ENCODE peak calls at places on chromosomes 7 and 10, in eight cellular contexts. I is SJSA1, G is adrenal gland, R is K562, Z is endodermal cell, S is tibial nerve, U is psoas muscle, D is MM.1S. Y is an unnamed sample. For H3K4me1, the result is how much of the 10 kb centered on the place peaks cover.

GRCh38 chr10:79384773-79385391 is 37.6 kb downstream of the PPIF start:
- DNase-seq in I (no peak), G (no peak), R (no peak), Z (no peak), S (no peak), U (no peak), D (no peak), Y (no peak)

GRCh38 chr10:30467939-30468338 is 34.0 kb downstream of the MAP3K8 start:
- DNase-seq in I (no peak), G (no peak), R (no peak), Z (no peak), S (no peak), U (no peak), D (peak), Y (no peak)

GRCh38 chr10:127908958-127909267 is 2.0 kb downstream of the PTPRE start:
- DNase-seq in I (no peak), G (no peak), R (no peak), Z (no peak), S (no peak), U (no peak), D (no peak), Y (no peak)

GRCh38 chr7:43337191-43337590 is 224.7 kb downstream of the HECW1 start:
- DNase-seq in I (no peak), G (no peak), R (no peak), Z (no peak), S (no peak), U (no peak), D (no peak), Y (no peak)

GRCh38 chr10:42988517-42989395 is 88.1 kb upstream of the RET start:
- DNase-seq in I (peak), G (no peak), R (peak), Z (no peak), S (no peak), U (no peak), D (no peak), Y (peak)

GRCh38 chr10:91901784-91902677 is 7.3 kb downstream of the FGFBP3 start:
- DNase-seq in I (peak), G (peak), R (peak), Z (no peak), S (no peak), U (no peak), D (no peak), Y (no peak)

GRCh38 chr10:128628252-128628651 is 502.0 kb upstream of the MKI67 start:
- DNase-seq in I (no peak), G (no peak), R (no peak), Z (no peak), S (no peak), U (no peak), D (no peak), Y (no peak)

GRCh38 chr10:15442056-15442455 is 71.0 kb upstream of the FAM171A1 start:
- DNase-seq in I (no peak), G (no peak), R (peak), Z (no peak), S (no peak), U (no peak), D (no peak), Y (no peak)

GRCh38 chr10:44384601-44385422 is at the start of gene CXCL12:
- DNase-seq in I (no peak), G (no peak), R (no peak), Z (peak), S (peak), U (peak), D (no peak), Y (peak)

GRCh38 chr7:150383710-150384397 is 4.7 kb downstream of the ZNF775 start:
- DNase-seq in I (no peak), G (no peak), R (peak), Z (peak), S (peak), U (no peak), D (peak), Y (peak)

GRCh38 chr7:140304071-140304799 is 94.1 kb downstream of the SLC37A3 start:
- DNase-seq in I (no peak), G (no peak), R (peak), Z (no peak), S (no peak), U (no peak), D (peak), Y (no peak)

GRCh38 chr10:130358981-130359650 is 222.9 kb downstream of the GLRX3 start:
- DNase-seq in I (no peak), G (no peak), R (no peak), Z (no peak), S (no peak), U (no peak), D (peak), Y (no peak)

GRCh38 chr10:110336111-110336721 is 31.5 kb upstream of the SMNDC1 start:
- DNase-seq in I (peak), G (peak), R (no peak), Z (peak), S (no peak), U (peak), D (no peak), Y (no peak)

GRCh38 chr10:100912013-100912608 is 652 bp upstream of the SLF2 start:
- DNase-seq in I (no peak), G (peak), R (peak), Z (no peak), S (no peak), U (no peak), D (no peak), Y (no peak)

GRCh38 chr10:75191821-75192568 is 18.6 kb upstream of the VDAC2 start:
- DNase-seq in I (peak), G (peak), R (peak), Z (no peak), S (no peak), U (peak), D (no peak), Y (peak)

GRCh38 chr7:90629306-90629918 is 33.3 kb downstream of the CDK14 start:
- DNase-seq in I (no peak), G (peak), R (peak), Z (no peak), S (no peak), U (no peak), D (peak), Y (no peak)

GRCh38 chr7:77798394-77799077 is at the start of the genes PHTF2 and TMEM60:
- DNase-seq in I (peak), G (peak), R (peak), Z (peak), S (peak), U (peak), D (peak), Y (peak)

GRCh38 chr7:77800730-77801129 is 2.2 kb downstream of the PHTF2 start:
- DNase-seq in I (no peak), G (no peak), R (no peak), Z (no peak), S (no peak), U (no peak), D (no peak), Y (no peak)

GRCh38 chr7:77797734-77798393 is 370 bp downstream of the TMEM60 start:
- DNase-seq in I (no peak), G (peak), R (peak), Z (peak), S (no peak), U (no peak), D (peak), Y (peak)

GRCh38 chr7:77800158-77800557 is 1.6 kb downstream of the PHTF2 start:
- DNase-seq in I (no peak), G (no peak), R (peak), Z (no peak), S (no peak), U (no peak), D (no peak), Y (no peak)

GRCh38 chr7:77799078-77799964 is 748 bp downstream of the PHTF2 start:
- DNase-seq in I (peak), G (peak), R (peak), Z (peak), S (no peak), U (peak), D (peak), Y (peak)
- H3K27ac ChIP-seq in I (peak), G (peak), R (peak), Z (peak), S (peak), U (peak), D (peak), Y (peak)

DNA sequence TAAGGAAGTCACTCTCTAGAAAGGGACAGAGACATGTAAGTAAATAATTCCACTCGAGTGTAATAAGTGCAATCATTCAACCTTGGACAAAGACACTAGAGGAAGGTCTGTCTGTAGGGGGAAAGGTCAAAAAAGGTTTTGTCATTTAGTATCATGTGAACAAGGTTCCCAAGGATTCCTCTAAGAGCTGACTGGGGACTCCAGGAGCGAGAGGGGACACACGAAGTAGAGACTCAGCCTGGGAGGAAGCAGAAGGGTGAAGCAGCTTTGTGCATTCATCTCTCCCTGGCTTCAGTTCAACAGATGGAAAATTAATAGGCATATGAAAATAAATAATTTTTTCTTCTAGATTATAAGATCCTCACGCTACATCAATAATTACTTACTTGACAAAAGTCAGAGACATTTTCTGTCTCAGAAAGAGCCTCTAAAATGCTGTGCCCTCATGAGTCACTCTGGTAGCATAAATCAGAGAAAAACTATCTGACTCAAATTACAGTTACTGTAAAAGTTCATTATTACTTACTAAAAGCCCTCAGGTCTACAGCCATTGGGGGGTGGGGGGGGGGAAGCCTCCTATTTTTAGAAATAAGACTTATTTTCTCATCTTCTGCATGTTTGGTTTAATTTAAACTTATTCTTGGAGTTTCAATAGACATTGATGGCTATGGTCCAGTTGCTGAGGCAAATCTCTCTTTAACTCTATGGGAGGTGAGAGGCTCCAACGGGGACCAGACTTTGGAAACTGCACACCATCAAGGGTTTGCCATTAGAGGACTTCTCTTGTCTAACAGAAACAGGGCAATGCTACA is 275.0 kb upstream of the KLF14 start:
- DNase-seq in I (no peak), G (no peak), R (no peak), Z (peak), S (no peak), U (no peak), D (no peak), Y (no peak)
- H3K4me1 ChIP-seq in I (under half), G (half or more), R (under half), Z (under half), S (half or more), U (half or more), D (under half), Y (under half)

GRCh38 chr7:63925626-63926460 is 72.8 kb upstream of the ZNF722 start:
- DNase-seq in I (no peak), G (peak), R (peak), Z (no peak), S (peak), U (peak), D (peak), Y (peak)

GRCh38 chr7:63931057-63931600 is 67.5 kb upstream of the ZNF722 start:
- DNase-seq in I (no peak), G (no peak), R (no peak), Z (no peak), S (no peak), U (no peak), D (no peak), Y (no peak)

GRCh38 chr7:63927261-63927660 is 71.4 kb upstream of the ZNF722 start:
- DNase-seq in I (no peak), G (no peak), R (no peak), Z (no peak), S (no peak), U (no peak), D (no peak), Y (peak)

GRCh38 chr7:63925262-63925625 is 73.4 kb upstream of the ZNF722 start:
- DNase-seq in I (no peak), G (no peak), R (peak), Z (no peak), S (no peak), U (no peak), D (no peak), Y (peak)
- H3K27ac ChIP-seq in I (no peak), G (no peak), R (no peak), Z (no peak), S (no peak), U (peak), D (no peak), Y (peak)

GRCh38 chr7:108073305-108074070 is 56.7 kb downstream of the LAMB4 start:
- DNase-seq in I (no peak), G (no peak), R (no peak), Z (no peak), S (no peak), U (no peak), D (no peak), Y (no peak)
- H3K4me1 ChIP-seq in I (under half), G (under half), R (under half), Z (under half), S (under half), U (under half), D (under half), Y (under half)

GRCh38 chr7:1450431-1450830 is 8.8 kb downstream of the MICALL2 start:
- DNase-seq in I (no peak), G (no peak), R (no peak), Z (no peak), S (no peak), U (no peak), D (no peak), Y (no peak)
- H3K27ac ChIP-seq in I (no peak), G (no peak), R (no peak), Z (no peak), S (peak), U (no peak), D (no peak), Y (no peak)

GRCh38 chr10:27527597-27528295 is 23.6 kb downstream of the RAB18 start:
- DNase-seq in I (no peak), G (no peak), R (peak), Z (no peak), S (no peak), U (no peak), D (no peak), Y (no peak)
- H3K4me1 ChIP-seq in I (under half), G (under half), R (under half), Z (under half), S (under half), U (half or more), D (under half), Y (under half)

GRCh38 chr10:73873843-73874215 is 526 bp downstream of the CAMK2G start:
- DNase-seq in I (no peak), G (no peak), R (no peak), Z (no peak), S (no peak), U (no peak), D (peak), Y (no peak)
- H3K27ac ChIP-seq in I (no peak), G (no peak), R (peak), Z (no peak), S (peak), U (peak), D (no peak), Y (no peak)

Y was measured in right cardiac atrium.